ENCODE peak calls at places on chromosomes 5 and 9, in six cellular contexts. K, V, H, I, G and R are unnamed samples.

GRCh38 chr9:11319477-11320060 is 706.8 kb upstream of the PTPRD start:
- DNase-seq in G (peak; percentile 4), K (no peak), I (no peak), V (no peak), H (no peak), R (no peak)

GRCh38 chr5:16886366-16886736 is 49.7 kb downstream of the MYO10 start:
- DNase-seq in K (no peak), H (no peak), G (no peak), V (no peak), I (peak; percentile 90), R (no peak)

GRCh38 chr5:116038817-116039216 is 6.5 kb downstream of the ARL14EPL start:
- DNase-seq in G (no peak), V (no peak), K (no peak), H (no peak), I (no peak), R (no peak)

GRCh38 chr9:13388157-13388556 is 108.7 kb upstream of the MPDZ start:
- DNase-seq in V (no peak), G (no peak), K (no peak), I (no peak), H (no peak), R (no peak)

GRCh38 chr5:66142417-66142816 is 1.7 kb upstream of the SREK1 start:
- DNase-seq in I (no peak), K (no peak), H (no peak), V (no peak), G (no peak), R (no peak)

GRCh38 chr9:95366731-95367325 is 49.3 kb upstream of the FANCC start:
- DNase-seq in V (no peak), K (no peak), I (no peak), H (no peak), G (no peak), R (no peak)

GRCh38 chr5:40043916-40044315 is 619.1 kb upstream of the DAB2 start:
- DNase-seq in V (no peak), K (no peak), G (no peak), H (no peak), I (no peak), R (no peak)

GRCh38 chr5:142000709-142001484 is 11.9 kb downstream of the GNPDA1 start:
- DNase-seq in I (no peak), G (no peak), K (no peak), V (peak; percentile 7), H (no peak), R (no peak)

GRCh38 chr9:121823451-121824169 is 172.2 kb downstream of the DAB2IP start:
- DNase-seq in V (no peak), I (no peak), G (no peak), H (no peak), K (no peak), R (no peak)

GRCh38 chr9:72585737-72586136 is 64.3 kb downstream of the TMC1 start:
- DNase-seq in G (no peak), I (peak; percentile 83), V (no peak), H (no peak), K (no peak), R (no peak)

GRCh38 chr5:72246239-72246580 is 73.8 kb downstream of the MRPS27 start:
- DNase-seq in K (peak; percentile 17), V (no peak), H (no peak), I (no peak), G (peak; percentile 41), R (no peak)

GRCh38 chr9:27535701-27536118 is 6.1 kb upstream of the MOB3B start:
- DNase-seq in V (no peak), K (no peak), I (no peak), H (no peak), G (no peak), R (no peak)

GRCh38 chr5:115096034-115096769 is 73.5 kb downstream of the TRIM36 start:
- DNase-seq in G (no peak), I (no peak), V (no peak), K (no peak), H (no peak), R (no peak)

GRCh38 chr9:123358181-123358894 is 2.3 kb downstream of the CRB2 start:
- DNase-seq in V (no peak), K (no peak), G (peak; percentile 36), H (no peak), I (no peak), R (no peak)

GRCh38 chr5:82931110-82931509 is 146.1 kb downstream of the TMEM167A start:
- DNase-seq in K (no peak), G (no peak), V (no peak), H (no peak), I (peak; percentile 15), R (no peak)

GRCh38 chr9:74573792-74574191 is 76.7 kb downstream of the RORB start:
- DNase-seq in K (no peak), I (no peak), G (no peak), H (no peak), V (no peak), R (no peak)

GRCh38 chr5:154403776-154404387 is 41.9 kb upstream of the SAP30L start:
- DNase-seq in I (no peak), H (no peak), K (no peak), G (no peak), V (no peak), R (no peak)

GRCh38 chr9:80503692-80504400 is 932.1 kb downstream of the TLE4 start:
- DNase-seq in G (no peak), V (no peak), I (peak; percentile 6), K (no peak), H (no peak), R (no peak)

GRCh38 chr9:5560439-5560838 is 50.1 kb downstream of the PDCD1LG2 start:
- DNase-seq in V (no peak), H (no peak), K (no peak), I (no peak), G (no peak), R (no peak)

GRCh38 chr5:159409801-159410200 is 79.5 kb upstream of the IL12B start:
- DNase-seq in G (no peak), K (no peak), V (no peak), H (peak; percentile 44), I (no peak), R (no peak)

GRCh38 chr5:83471405-83472212 is at the start of gene VCAN:
- DNase-seq in G (peak; percentile 59), I (peak; percentile 82), H (no peak), V (no peak), K (peak; percentile 40), R (peak; percentile 53)

GRCh38 chr5:74173260-74173659 is 467.3 kb downstream of the ENC1 start:
- DNase-seq in I (no peak), G (no peak), H (no peak), V (no peak), K (no peak), R (no peak)

GRCh38 chr5:9222054-9222738 is 323.7 kb downstream of the SEMA5A start:
- DNase-seq in V (no peak), K (no peak), G (peak; percentile 18), H (no peak), I (no peak), R (no peak)

GRCh38 chr9:36993933-36994764 is 39.9 kb downstream of the PAX5 start:
- DNase-seq in V (no peak), H (peak; percentile 86), K (no peak), I (no peak), G (peak; percentile 50), R (no peak)

GRCh38 chr5:113450366-113451328 is 15.9 kb upstream of the TSSK1B start:
- DNase-seq in K (no peak), V (no peak), H (no peak), G (no peak), I (peak; percentile 67), R (no peak)

GRCh38 chr9:109906766-109907382 is 126.9 kb downstream of the PALM2AKAP2 start:
- DNase-seq in K (no peak), H (no peak), G (no peak), V (peak; percentile 8), I (peak; percentile 71), R (no peak)

GRCh38 chr9:109901191-109901590 is 121.2 kb downstream of the PALM2AKAP2 start:
- DNase-seq in G (no peak), K (no peak), I (peak; percentile 74), V (no peak), H (no peak), R (no peak)

GRCh38 chr9:109905472-109905871 is 125.5 kb downstream of the PALM2AKAP2 start:
- DNase-seq in V (no peak), G (no peak), K (no peak), I (no peak), H (no peak), R (no peak)

GRCh38 chr9:109904666-109905065 is 124.7 kb downstream of the PALM2AKAP2 start:
- DNase-seq in I (no peak), G (no peak), K (no peak), H (no peak), V (no peak), R (no peak)

DNA sequence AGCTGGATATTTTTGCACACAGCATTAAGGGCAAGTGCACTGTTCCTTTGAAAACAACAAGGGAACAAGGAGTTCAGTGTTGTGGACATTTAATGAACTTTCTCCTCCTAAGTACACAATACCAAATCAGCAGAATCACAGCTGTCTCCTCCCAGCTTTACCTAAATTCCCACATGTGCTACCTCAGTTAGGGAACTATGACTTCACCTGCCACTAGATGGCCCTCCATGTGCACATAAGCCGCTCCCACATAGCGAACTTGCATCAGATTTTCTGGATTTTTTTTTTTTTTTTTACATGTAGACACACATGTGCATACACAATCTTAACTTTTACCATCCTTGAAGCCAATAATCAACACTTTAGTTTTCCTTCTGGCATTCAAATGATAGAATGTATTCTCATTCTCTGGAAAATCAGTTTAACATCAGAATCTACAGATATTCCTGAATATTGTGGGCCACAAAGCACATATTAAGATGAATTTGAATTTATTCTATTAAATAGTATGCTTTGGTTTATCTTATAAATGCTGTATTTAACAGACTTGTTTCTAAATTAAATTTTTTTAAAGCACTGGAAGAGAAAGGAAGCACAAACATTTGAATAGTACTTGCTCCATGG is 123.6 kb downstream of the PALM2AKAP2 start:
- DNase-seq in K (peak; percentile 64), G (peak; percentile 62), I (peak; percentile 83), H (no peak), V (peak; percentile 71), R (peak; percentile 76)
- TF ChIP-seq RAD21 in K (peak; percentile 99), G (peak; percentile 93), I (peak; percentile 97), H (peak; percentile 100), V (peak; percentile 82), R (peak; percentile 97)

GRCh38 chr5:124741711-124742496 is 4.5 kb downstream of the ZNF608 start:
- DNase-seq in G (no peak), I (peak; percentile 83), V (no peak), K (no peak), H (no peak), R (peak; percentile 75)
- TF ChIP-seq RAD21 in G (no peak), I (no peak), V (no peak), K (no peak), H (no peak), R (peak; percentile 2)

DNA sequence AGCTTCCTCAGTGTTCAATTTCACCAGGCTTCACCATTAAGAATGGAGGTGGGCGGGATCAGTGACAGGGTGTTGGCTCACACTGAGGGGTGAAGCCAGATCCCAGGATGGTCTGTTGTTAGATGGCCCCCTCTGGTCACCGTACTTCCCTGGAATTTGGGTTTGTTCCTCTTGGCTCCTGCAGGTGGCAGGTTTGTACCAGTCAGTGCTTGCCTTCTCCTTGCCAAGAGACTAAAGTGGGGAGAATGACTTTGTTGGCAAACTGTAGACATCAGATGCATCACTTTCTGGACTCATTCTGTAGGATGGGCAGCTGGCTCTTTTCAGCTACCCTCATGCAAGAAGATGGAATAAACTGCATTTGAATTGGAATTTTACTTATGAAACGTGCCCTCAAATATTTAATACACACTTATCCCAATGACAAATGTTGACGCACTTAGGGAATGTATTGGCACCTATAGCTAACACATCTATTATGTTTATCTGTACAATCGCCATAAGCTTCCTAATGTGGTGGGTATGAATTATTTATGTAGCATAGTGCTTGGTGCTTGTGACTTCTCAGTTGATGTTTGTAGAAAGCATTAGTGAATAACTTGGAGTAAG is 31.4 kb upstream of the ANKRD55 start:
- DNase-seq in K (peak; percentile 35), H (no peak), V (peak; percentile 59), G (peak; percentile 56), I (peak; percentile 54), R (peak; percentile 61)
- TF ChIP-seq RAD21 in K (peak; percentile 86), H (peak; percentile 74), V (peak; percentile 64), G (peak; percentile 77), I (peak; percentile 51), R (peak; percentile 86)

GRCh38 chr9:127898433-127899199 is 787 bp downstream of the ST6GALNAC6 start:
- DNase-seq in V (peak; percentile 50), G (peak; percentile 73), H (no peak), I (peak; percentile 89), K (no peak), R (no peak)
- TF ChIP-seq RAD21 in V (no peak), G (no peak), H (no peak), I (no peak), K (no peak), R (no peak)